ENCODE peak calls at places on chromosomes 5 and 9, in five cellular contexts. W is hepatocyte, V is GM23338, P is neural progenitor cell, C is GM23248. R is an unnamed sample.

GRCh38 chr9:93387791-93388190 is 63.7 kb upstream of the FAM120A start:
- DNase-seq in C (no peak), P (no peak), V (no peak), W (no peak), R (no peak)

GRCh38 chr5:168314735-168315411 is 23.4 kb downstream of the WWC1 start:
- DNase-seq in P (no peak), C (peak), V (peak), W (peak), R (peak)

GRCh38 chr9:77751341-77752091 is 103.4 kb upstream of the GNA14 start:
- DNase-seq in V (peak), C (peak), W (peak), P (peak), R (peak)

GRCh38 chr9:31637265-31637664 is 747.2 kb upstream of the ACO1 start:
- DNase-seq in C (no peak), V (no peak), W (no peak), P (no peak), R (no peak)

GRCh38 chr9:9100070-9100469 is 1300.5 kb upstream of the DMAC1 start:
- DNase-seq in V (no peak), P (no peak), W (no peak), C (no peak), R (no peak)

GRCh38 chr5:68535121-68535520 is 319.6 kb downstream of the PIK3R1 start:
- DNase-seq in W (no peak), V (no peak), C (no peak), P (no peak), R (no peak)

GRCh38 chr9:4077499-4078102 is 222.3 kb downstream of the GLIS3 start:
- DNase-seq in W (peak), C (peak), V (peak), P (peak), R (peak)

GRCh38 chr9:69476016-69476415 is 151.0 kb downstream of the ENTREP1 start:
- DNase-seq in P (no peak), V (no peak), C (no peak), W (no peak), R (no peak)

GRCh38 chr9:135073741-135074305 is 13.6 kb upstream of the OLFM1 start:
- DNase-seq in W (no peak), P (no peak), V (no peak), C (no peak), R (no peak)

GRCh38 chr9:134304712-134305111 is 21.5 kb upstream of the RXRA start:
- DNase-seq in V (no peak), C (no peak), W (no peak), P (no peak), R (no peak)

GRCh38 chr5:27267209-27267824 is 228.9 kb upstream of the CDH9 start:
- DNase-seq in W (no peak), P (no peak), C (no peak), V (no peak), R (no peak)

GRCh38 chr9:72733896-72734295 is 212.5 kb downstream of the TMC1 start:
- DNase-seq in C (peak), W (no peak), P (no peak), V (no peak), R (no peak)

GRCh38 chr5:142357469-142358090 is 32.8 kb upstream of the SPRY4 start:
- DNase-seq in W (no peak), C (peak), V (no peak), P (no peak), R (no peak)

GRCh38 chr5:3778000-3778570 is 182.5 kb downstream of the IRX1 start:
- DNase-seq in W (no peak), P (no peak), C (no peak), V (no peak), R (no peak)
- TF ChIP-seq EZH2 in W (no peak), P (no peak), C (no peak), V (no peak), R (no peak)

GRCh38 chr9:7273575-7273974 is 515.8 kb downstream of the KDM4C start:
- DNase-seq in C (peak), W (peak), V (peak), P (peak), R (peak)
- TF ChIP-seq EZH2phosphoT487 in C (no peak), W (no peak), V (no peak), P (no peak), R (no peak)

GRCh38 chr5:175655411-175655810 is 2.5 kb upstream of the HRH2 start:
- DNase-seq in W (no peak), C (no peak), V (no peak), P (no peak), R (no peak)

GRCh38 chr5:175657593-175658271 is at the start of gene HRH2:
- DNase-seq in W (peak), C (no peak), V (peak), P (peak), R (no peak)

GRCh38 chr5:175656966-175657365 is 905 bp upstream of the HRH2 start:
- DNase-seq in W (no peak), P (no peak), C (no peak), V (no peak), R (no peak)

GRCh38 chr5:175659546-175660248 is 1.8 kb downstream of the HRH2 start:
- DNase-seq in W (peak), C (no peak), P (no peak), V (no peak), R (no peak)

GRCh38 chr5:175658299-175659145 is 651 bp downstream of the HRH2 start:
- DNase-seq in P (peak), V (peak), C (no peak), W (peak), R (no peak)
- TF ChIP-seq EZH2 in P (peak), V (peak), C (no peak), W (peak), R (no peak)

GRCh38 chr5:108531367-108532211 is 149.7 kb upstream of the FBXL17 start:
- DNase-seq in P (no peak), W (peak), V (no peak), C (no peak), R (no peak)
- TF ChIP-seq EZH2phosphoT487 in P (no peak), W (no peak), V (no peak), C (no peak), R (no peak)

R was measured in PC-3.